ENCODE peak calls at places on chromosomes 12 and 14, in nine cellular contexts. B is heart left ventricle, A is body of pancreas, L is ovary, S is H1, E is suprapubic skin, H is stomach, U is spleen, W is testis. X is an unnamed sample.

GRCh38 chr12:104955703-104956102 is 2.4 kb downstream of the SLC41A2 start:
- DNase-seq in B (no peak), H (no peak), S (no peak), A (no peak), L (no peak), W (no peak), E (no peak), U (no peak), X (no peak)

GRCh38 chr12:45994736-45995135 is 4.4 kb upstream of the SCAF11 start:
- DNase-seq in L (no peak), E (no peak), U (no peak), H (no peak), W (no peak), B (no peak), A (no peak), S (no peak), X (no peak)

GRCh38 chr12:4119157-4119761 is 154.3 kb upstream of the CCND2 start:
- DNase-seq in B (no peak), E (no peak), A (no peak), L (no peak), H (no peak), S (no peak), W (no peak), U (no peak), X (no peak)

GRCh38 chr14:33796356-33796755 is 154.5 kb downstream of the EGLN3 start:
- DNase-seq in B (no peak), A (no peak), S (no peak), E (no peak), L (no peak), U (no peak), W (no peak), H (no peak), X (peak; percentile 51)

GRCh38 chr14:83163016-83163415 is 1629.4 kb upstream of the SEL1L start:
- DNase-seq in B (no peak), S (no peak), W (no peak), H (no peak), U (no peak), L (no peak), A (no peak), E (no peak), X (no peak)

GRCh38 chr12:107558816-107559382 is 126.7 kb upstream of the PWP1 start:
- DNase-seq in B (no peak), W (no peak), U (no peak), A (no peak), H (no peak), S (no peak), L (no peak), E (no peak), X (no peak)

GRCh38 chr14:63922696-63923421 is 70.1 kb downstream of the SYNE2 start:
- DNase-seq in A (peak; percentile 69), S (no peak), W (peak; percentile 60), U (no peak), L (no peak), E (no peak), B (no peak), H (peak; percentile 75), X (no peak)

GRCh38 chr12:42283739-42284138 is 42.2 kb downstream of the ZCRB1 start:
- DNase-seq in U (no peak), A (no peak), S (no peak), E (no peak), B (no peak), L (no peak), W (no peak), H (no peak), X (no peak)

GRCh38 chr12:82326905-82327503 is 31.2 kb downstream of the CCDC59 start:
- DNase-seq in L (no peak), A (no peak), S (no peak), B (no peak), H (no peak), E (no peak), W (no peak), U (no peak), X (no peak)

GRCh38 chr14:67056684-67057083 is 132.6 kb upstream of the GARIN2 start:
- DNase-seq in B (peak; percentile 53), H (no peak), S (no peak), U (peak; percentile 68), W (no peak), E (no peak), L (no peak), A (no peak), X (no peak)

GRCh38 chr12:130160711-130161231 is 1.5 kb upstream of the FZD10 start:
- DNase-seq in A (no peak), U (no peak), H (no peak), B (no peak), S (no peak), L (no peak), E (peak; percentile 52), W (no peak), X (no peak)

GRCh38 chr12:130156652-130157275 is 5.5 kb upstream of the FZD10 start:
- DNase-seq in H (no peak), E (peak; percentile 28), A (no peak), W (no peak), U (no peak), B (no peak), S (no peak), L (no peak), X (no peak)

GRCh38 chr12:130160306-130160705 is 2.0 kb upstream of the FZD10 start:
- DNase-seq in L (no peak), A (no peak), E (no peak), H (no peak), S (no peak), B (no peak), W (no peak), U (no peak), X (no peak)

GRCh38 chr12:130157998-130158774 is 4.1 kb upstream of the FZD10 start:
- DNase-seq in A (no peak), S (no peak), E (no peak), L (no peak), W (no peak), H (no peak), B (no peak), U (no peak), X (no peak)

GRCh38 chr12:130158775-130159100 is 3.5 kb upstream of the FZD10 start:
- DNase-seq in W (no peak), L (no peak), A (no peak), H (no peak), E (no peak), U (no peak), B (no peak), S (no peak), X (no peak)
- H3K27me3 ChIP-seq in W (no peaks in the 10 kb centered on the region), L (no peaks in the 10 kb centered on the region), A (no peaks in the 10 kb centered on the region), H (peaks cover 94% of the 10 kb centered on the region), E (peaks cover 55% of the 10 kb centered on the region), U (peaks cover 62% of the 10 kb centered on the region), B (peaks cover 75% of the 10 kb centered on the region), S (peaks cover 83% of the 10 kb centered on the region), X (peaks cover 69% of the 10 kb centered on the region)

GRCh38 chr12:87467893-87468292 is 561.3 kb downstream of the C12orf50 start:
- DNase-seq in A (no peak), L (no peak), H (no peak), U (no peak), W (no peak), E (no peak), S (peak; percentile 9), B (no peak), X (no peak)
- TF ChIP-seq POLR2A in A (no peak), L (no peak), H (no peak), U (no peak), W (no peak), E (no peak), S (no peak), B (no peak), X (no peak)

GRCh38 chr12:24904871-24905270 is 44.0 kb downstream of the BCAT1 start:
- DNase-seq in H (no peak), A (no peak), U (no peak), B (no peak), E (no peak), W (no peak), S (no peak), L (no peak), X (no peak)

GRCh38 chr12:24899503-24900098 is 49.3 kb downstream of the BCAT1 start:
- DNase-seq in S (no peak), H (no peak), B (no peak), U (no peak), E (no peak), A (no peak), L (no peak), W (no peak), X (no peak)

GRCh38 chr12:24903305-24904088 is 45.4 kb downstream of the BCAT1 start:
- DNase-seq in S (no peak), H (no peak), A (no peak), W (no peak), U (no peak), L (no peak), E (no peak), B (no peak), X (no peak)

GRCh38 chr12:24902521-24903304 is 46.2 kb downstream of the BCAT1 start:
- DNase-seq in W (no peak), L (no peak), U (peak; percentile 82), E (no peak), S (no peak), A (no peak), B (peak; percentile 69), H (no peak), X (no peak)

DNA sequence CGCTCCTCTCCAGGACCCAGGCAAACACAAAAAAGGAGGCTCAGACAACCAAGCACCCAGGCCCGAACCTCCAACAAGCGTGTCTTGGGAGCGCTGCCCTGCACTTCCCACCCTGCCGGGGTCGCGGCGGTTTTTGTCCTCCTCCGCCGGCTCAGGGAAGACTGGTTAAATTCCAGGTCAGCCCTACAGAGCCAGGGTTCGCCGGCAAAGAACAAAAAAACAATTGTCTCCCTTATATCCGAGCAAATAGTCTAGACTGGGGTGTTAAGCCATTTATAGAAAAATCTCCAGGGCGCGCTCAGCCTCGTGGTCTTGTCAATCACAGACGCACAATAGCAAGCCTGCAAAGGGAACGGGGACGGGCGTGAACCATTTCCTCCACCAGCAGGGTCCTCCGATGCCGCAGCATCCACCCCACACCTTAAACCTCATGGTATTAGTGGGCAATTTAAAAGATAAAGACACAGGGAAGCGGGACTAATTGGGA is 46.9 kb downstream of the BCAT1 start:
- DNase-seq in A (no peak), H (no peak), W (peak; percentile 49), B (no peak), U (no peak), E (no peak), L (no peak), S (no peak), X (peak; percentile 20)
- H3K4me3 ChIP-seq in A (no peak overlapping the region), H (peak overlapping the region; percentile 78), W (peak overlapping the region; percentile 57), B (peak overlapping the region; percentile 73), U (no peak overlapping the region), E (peak overlapping the region; percentile 56), L (peak overlapping the region; percentile 16), S (peak overlapping the region; percentile 54), X (no peak overlapping the region)

DNA sequence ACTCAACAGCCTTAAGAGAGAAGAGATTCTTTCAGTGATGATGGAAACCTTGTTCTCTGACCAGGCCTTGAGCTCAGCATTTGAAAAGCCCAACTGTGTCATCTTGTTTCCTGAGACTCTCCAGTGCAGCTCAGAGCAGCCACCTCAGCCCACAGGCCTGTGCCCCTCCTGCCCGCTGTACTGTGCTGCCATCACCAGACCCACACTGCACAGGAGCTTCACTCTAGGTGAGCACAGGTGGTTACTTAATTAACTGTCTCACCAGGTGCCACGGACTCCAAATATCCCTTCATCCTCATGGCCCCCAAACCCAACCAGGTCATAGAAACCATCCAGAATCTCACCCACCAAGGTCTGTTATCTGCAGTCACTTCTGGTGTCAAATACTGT is 51.3 kb downstream of the JAG2 start:
- DNase-seq in U (no peak), H (no peak), L (no peak), W (no peak), B (no peak), A (no peak), E (peak; percentile 28), S (no peak), X (no peak)
- H3K27me3 ChIP-seq in U (no peaks in the 10 kb centered on the region), H (peaks cover 10% of the 10 kb centered on the region), L (no peaks in the 10 kb centered on the region), W (no peaks in the 10 kb centered on the region), B (no peaks in the 10 kb centered on the region), A (no peaks in the 10 kb centered on the region), E (peaks cover 6% of the 10 kb centered on the region), S (no peaks in the 10 kb centered on the region), X (no peaks in the 10 kb centered on the region)